ENCODE peak calls at places on chromosomes 13 and 19, in six cellular contexts. H is GM12865, T is iPS DF 6.9, N is T-cell, S is GF-D8, C is uterus. L is an unnamed sample.

GRCh38 chr19:48497728-48498575 is 13.7 kb downstream of the LMTK3 start:
- DNase-seq in H (no peak), T (no peak), N (no peak), S (no peak), C (no peak), L (no peak)

GRCh38 chr19:17303167-17303939 is at the start of gene ABHD8:
- DNase-seq in C (peak), T (no peak), H (peak), N (peak), S (peak), L (peak)

GRCh38 chr19:15291666-15292065 is 40.7 kb downstream of the BRD4 start:
- DNase-seq in H (peak), S (peak), N (no peak), C (no peak), T (no peak), L (no peak)

GRCh38 chr19:46849610-46850009 is 1.0 kb downstream of the AP2S1 start:
- DNase-seq in N (no peak), C (no peak), H (no peak), S (no peak), T (no peak), L (peak)

GRCh38 chr19:39740395-39740794 is 2.6 kb upstream of the CLC start:
- DNase-seq in H (no peak), N (no peak), T (no peak), C (no peak), S (no peak), L (no peak)

GRCh38 chr19:4183967-4184717 is 1.7 kb downstream of the ANKRD24 start:
- DNase-seq in S (no peak), C (no peak), N (no peak), H (no peak), T (no peak), L (no peak)

GRCh38 chr13:102839462-102839861 is 6.4 kb upstream of the ERCC5 start:
- DNase-seq in H (no peak), S (no peak), C (no peak), T (no peak), N (no peak), L (no peak)

GRCh38 chr13:98503175-98504028 is 73.5 kb downstream of the STK24 start:
- DNase-seq in H (peak), T (no peak), S (no peak), C (no peak), N (no peak), L (no peak)

GRCh38 chr13:104143760-104144406 is 1077.7 kb upstream of the SLC10A2 start:
- DNase-seq in C (no peak), S (no peak), T (no peak), H (no peak), N (no peak), L (no peak)

GRCh38 chr19:574658-575526 is 2.5 kb downstream of the BSG start:
- DNase-seq in S (no peak), C (no peak), N (no peak), T (no peak), H (peak), L (peak)

GRCh38 chr13:33582121-33582520 is 235.8 kb upstream of the RFC3 start:
- DNase-seq in H (no peak), N (no peak), C (no peak), S (no peak), T (no peak), L (no peak)

GRCh38 chr19:10681658-10682057 is 19.6 kb upstream of the QTRT1 start:
- DNase-seq in C (no peak), N (no peak), S (no peak), T (no peak), H (no peak), L (no peak)

GRCh38 chr13:85819513-85819912 is 20.3 kb upstream of the SLITRK6 start:
- DNase-seq in T (no peak), H (no peak), N (no peak), C (no peak), S (no peak), L (no peak)

GRCh38 chr13:82917984-82918383 is 964.3 kb downstream of the SLITRK1 start:
- DNase-seq in H (no peak), S (no peak), N (no peak), C (no peak), T (no peak), L (no peak)

GRCh38 chr13:40375522-40376171 is 290.8 kb downstream of the FOXO1 start:
- DNase-seq in T (no peak), N (no peak), C (no peak), H (no peak), S (no peak), L (peak)

GRCh38 chr19:5953680-5954213 is 24.2 kb downstream of the RANBP3 start:
- DNase-seq in C (no peak), S (no peak), H (no peak), N (no peak), T (no peak), L (no peak)

GRCh38 chr13:21043898-21044297 is 17.5 kb downstream of the LATS2 start:
- DNase-seq in C (no peak), T (no peak), S (no peak), H (no peak), N (no peak), L (no peak)

GRCh38 chr19:17779281-17779930 is 15.5 kb upstream of the B3GNT3 start:
- DNase-seq in C (no peak), N (no peak), S (no peak), H (no peak), T (peak), L (no peak)

GRCh38 chr19:40231544-40232424 is 5.3 kb upstream of the CCNP start:
- DNase-seq in N (no peak), C (no peak), S (no peak), H (no peak), T (peak), L (no peak)

GRCh38 chr19:19115954-19116353 is 22.3 kb downstream of the TMEM161A start:
- DNase-seq in C (no peak), H (peak), N (no peak), S (no peak), T (peak), L (no peak)

GRCh38 chr13:107956889-107957288 is 258.4 kb downstream of the LIG4 start:
- DNase-seq in C (no peak), H (no peak), S (no peak), N (no peak), T (no peak), L (no peak)

GRCh38 chr13:100069278-100069677 is 19.6 kb upstream of the PCCA start:
- DNase-seq in C (no peak), S (no peak), H (no peak), N (no peak), T (no peak), L (no peak)

GRCh38 chr13:111537843-111538499 is 217.5 kb downstream of the TEX29 start:
- DNase-seq in C (no peak), H (no peak), T (no peak), N (no peak), S (no peak), L (peak)

GRCh38 chr13:77378662-77379061 is 51.8 kb upstream of the MYCBP2 start:
- DNase-seq in S (no peak), H (no peak), N (no peak), C (no peak), T (no peak), L (no peak)

GRCh38 chr13:51923983-51924539 is 62.3 kb downstream of the CCDC70 start:
- DNase-seq in S (no peak), N (no peak), C (no peak), T (no peak), H (no peak), L (no peak)

GRCh38 chr13:106176103-106176502 is 359.4 kb downstream of the EFNB2 start:
- DNase-seq in S (no peak), T (no peak), C (no peak), N (no peak), H (no peak), L (no peak)

GRCh38 chr13:35723820-35724219 is 247.3 kb upstream of the MAB21L1 start:
- DNase-seq in C (no peak), N (no peak), T (no peak), S (peak), H (no peak), L (no peak)

GRCh38 chr13:65940720-65941119 is 1289.4 kb downstream of the PCDH9 start:
- DNase-seq in H (no peak), T (no peak), N (no peak), S (no peak), C (no peak), L (no peak)

GRCh38 chr13:35014606-35015005 is 72.5 kb downstream of the NBEA start:
- DNase-seq in N (no peak), H (no peak), S (no peak), C (no peak), T (no peak), L (no peak)

GRCh38 chr13:40315416-40316064 is 350.9 kb downstream of the FOXO1 start:
- DNase-seq in T (no peak), N (peak), C (peak), S (no peak), H (peak), L (no peak)

GRCh38 chr19:39502640-39503417 is 4.1 kb downstream of the DLL3 start:
- DNase-seq in T (no peak), H (peak), N (peak), S (peak), C (no peak), L (peak)

GRCh38 chr19:51441410-51442390 is 16.6 kb downstream of the SIGLEC8 start:
- DNase-seq in T (no peak), C (no peak), S (peak), N (peak), H (peak), L (no peak)

GRCh38 chr13:37695200-37695599 is 96.6 kb upstream of the POSTN start:
- DNase-seq in C (no peak), N (no peak), S (no peak), T (no peak), H (no peak), L (no peak)

GRCh38 chr19:11079999-11080398 is 9.3 kb upstream of the LDLR start:
- DNase-seq in N (no peak), S (no peak), H (no peak), T (no peak), C (no peak), L (no peak)

GRCh38 chr19:47243776-47244547 is 12.4 kb upstream of the CCDC9 start:
- DNase-seq in H (peak), C (peak), S (peak), T (peak), N (peak), L (peak)